ENCODE peak calls at places on chromosome 3, in five cellular contexts. L is H9, A is Peyer's patch, G is lung, E is fibroblast of lung. Z is an unnamed sample.

GRCh38 chr3:177348974-177349373 is 151.7 kb upstream of the TBL1XR1 start:
- DNase-seq in E (no peak), L (no peak), A (no peak), G (no peak), Z (no peak)

GRCh38 chr3:13106308-13106970 is 33.2 kb upstream of the IQSEC1 start:
- DNase-seq in E (no peak), A (no peak), L (no peak), G (no peak), Z (no peak)

GRCh38 chr3:158105710-158106438 is at the start of gene SHOX2:
- DNase-seq in E (peak; percentile 29), A (peak; percentile 46), G (no peak), L (peak; percentile 69), Z (no peak)

GRCh38 chr3:179363332-179363731 is 15.8 kb downstream of the MFN1 start:
- DNase-seq in G (no peak), A (no peak), E (no peak), L (no peak), Z (no peak)

GRCh38 chr3:21795152-21795837 is 44.3 kb upstream of the ZNF385D start:
- DNase-seq in E (no peak), L (no peak), A (no peak), G (no peak), Z (no peak)

GRCh38 chr3:41239587-41239986 is 40.3 kb downstream of the CTNNB1 start:
- DNase-seq in L (no peak), E (peak; percentile 60), A (no peak), G (no peak), Z (no peak)

GRCh38 chr3:16550676-16551341 is 37.3 kb upstream of the RFTN1 start:
- DNase-seq in L (peak; percentile 78), G (peak; percentile 83), A (peak; percentile 85), E (peak; percentile 80), Z (peak; percentile 44)

GRCh38 chr3:127448671-127449070 is 141.9 kb downstream of the TPRA1 start:
- DNase-seq in E (no peak), G (no peak), A (peak; percentile 8), L (peak; percentile 8), Z (no peak)

GRCh38 chr3:120459196-120459595 is 8.4 kb upstream of the FSTL1 start:
- DNase-seq in A (no peak), G (no peak), L (no peak), E (no peak), Z (no peak)

GRCh38 chr3:172369590-172370259 is 78.5 kb downstream of the GHSR start:
- DNase-seq in G (no peak), E (no peak), A (no peak), L (no peak), Z (no peak)

GRCh38 chr3:21109056-21109455 is 642.0 kb downstream of the ZNF385D start:
- DNase-seq in A (no peak), L (no peak), E (no peak), G (no peak), Z (no peak)

GRCh38 chr3:5004319-5005152 is 25.3 kb downstream of the BHLHE40 start:
- DNase-seq in A (peak; percentile 36), G (no peak), E (no peak), L (no peak), Z (no peak)

GRCh38 chr3:194447161-194447560 is 39.6 kb downstream of the ATP13A3 start:
- DNase-seq in L (no peak), E (peak; percentile 20), G (no peak), A (no peak), Z (no peak)

GRCh38 chr3:12724794-12725193 is 34.3 kb downstream of the TMEM40 start:
- DNase-seq in E (no peak), L (no peak), G (no peak), A (no peak), Z (no peak)

GRCh38 chr3:171156455-171157005 is 130.0 kb upstream of the SLC2A2 start:
- DNase-seq in A (no peak), G (no peak), E (peak; percentile 94), L (no peak), Z (no peak)

GRCh38 chr3:183560607-183561006 is 5.1 kb upstream of the KLHL6 start:
- DNase-seq in G (no peak), L (peak; percentile 58), A (peak; percentile 78), E (no peak), Z (no peak)

GRCh38 chr3:20056727-20057611 is 16.7 kb downstream of the KAT2B start:
- DNase-seq in L (no peak), E (peak; percentile 75), G (no peak), A (no peak), Z (no peak)

GRCh38 chr3:169239756-169240155 is 423.8 kb downstream of the MECOM start:
- DNase-seq in G (no peak), E (no peak), L (no peak), A (no peak), Z (no peak)

GRCh38 chr3:161349529-161350278 is 21.6 kb downstream of the SPTSSB start:
- DNase-seq in E (peak; percentile 97), A (no peak), G (no peak), L (no peak), Z (no peak)

GRCh38 chr3:99023590-99024192 is 122.2 kb upstream of the DCBLD2 start:
- DNase-seq in L (no peak), E (peak; percentile 38), G (no peak), A (no peak), Z (no peak)

GRCh38 chr3:138113309-138113708 is 2.1 kb downstream of the DZIP1L start:
- DNase-seq in G (no peak), L (peak; percentile 48), A (no peak), E (peak; percentile 13), Z (no peak)

GRCh38 chr3:186220365-186220764 is 111.5 kb upstream of the ETV5 start:
- DNase-seq in G (no peak), L (no peak), A (no peak), E (peak; percentile 23), Z (no peak)

GRCh38 chr3:57974796-57975388 is 33.3 kb upstream of the FLNB start:
- DNase-seq in L (no peak), G (no peak), A (no peak), E (peak; percentile 99), Z (no peak)

GRCh38 chr3:153331676-153332075 is 169.7 kb downstream of the RAP2B start:
- DNase-seq in A (no peak), G (no peak), E (no peak), L (no peak), Z (no peak)

GRCh38 chr3:1792466-1792865 is 306.2 kb upstream of the CNTN4 start:
- DNase-seq in L (no peak), G (no peak), A (no peak), E (no peak), Z (no peak)
- H3K9me3 ChIP-seq in L (no peaks in the 10 kb centered on the region), G (no peaks in the 10 kb centered on the region), A (no peaks in the 10 kb centered on the region), E (no peaks in the 10 kb centered on the region), Z (no peaks in the 10 kb centered on the region)

DNA sequence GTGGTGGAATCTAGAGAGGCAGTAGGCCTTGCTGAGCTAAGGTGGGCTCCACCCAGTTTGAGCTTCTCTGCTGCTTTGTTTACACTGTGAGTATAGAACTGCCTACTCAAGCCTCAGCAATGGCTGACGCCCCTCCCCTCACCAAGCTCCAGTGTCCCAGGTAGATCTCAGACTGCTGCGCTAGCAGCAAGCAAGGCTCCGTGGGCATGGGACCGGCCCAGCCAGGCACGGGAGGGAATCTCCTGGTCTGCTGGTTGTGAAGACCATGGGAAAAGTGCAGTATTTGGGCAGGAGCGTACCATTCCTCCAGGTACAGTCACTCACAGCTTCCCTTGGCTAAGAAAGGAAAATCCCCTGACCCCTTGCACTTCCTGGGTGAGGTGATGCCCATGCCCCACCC is 407.1 kb downstream of the ZPLD1 start:
- DNase-seq in E (no peak), A (no peak), L (no peak), G (no peak), Z (no peak)
- H3K9me3 ChIP-seq in E (no peaks in the 10 kb centered on the region), A (no peaks in the 10 kb centered on the region), L (no peaks in the 10 kb centered on the region), G (no peaks in the 10 kb centered on the region), Z (no peaks in the 10 kb centered on the region)

GRCh38 chr3:196794467-196794866 is 54.8 kb downstream of the PAK2 start:
- DNase-seq in L (no peak), E (no peak), G (no peak), A (no peak), Z (no peak)

GRCh38 chr3:196789773-196790419 is 50.2 kb downstream of the PAK2 start:
- DNase-seq in L (no peak), A (no peak), G (no peak), E (no peak), Z (no peak)

GRCh38 chr3:196790636-196791035 is 51.0 kb downstream of the PAK2 start:
- DNase-seq in G (no peak), E (no peak), A (no peak), L (no peak), Z (no peak)

GRCh38 chr3:196793224-196793623 is 53.6 kb downstream of the PAK2 start:
- DNase-seq in A (no peak), E (peak; percentile 99), L (peak; percentile 34), G (no peak), Z (no peak)

GRCh38 chr3:196792771-196793170 is 53.1 kb downstream of the PAK2 start:
- DNase-seq in E (peak; percentile 60), A (no peak), L (no peak), G (no peak), Z (no peak)
- H3K9me3 ChIP-seq in E (no peaks in the 10 kb centered on the region), A (no peaks in the 10 kb centered on the region), L (peaks cover 12% of the 10 kb centered on the region), G (no peaks in the 10 kb centered on the region), Z (no peaks in the 10 kb centered on the region)

GRCh38 chr3:123843668-123844067 is 40.5 kb downstream of the MYLK start:
- DNase-seq in A (no peak), G (no peak), L (no peak), E (peak; percentile 87), Z (no peak)

GRCh38 chr3:123841476-123842238 is 42.5 kb downstream of the MYLK start:
- DNase-seq in A (no peak), L (no peak), G (no peak), E (peak; percentile 86), Z (no peak)

GRCh38 chr3:123842711-123843110 is 41.4 kb downstream of the MYLK start:
- DNase-seq in G (no peak), A (no peak), E (no peak), L (no peak), Z (no peak)

GRCh38 chr3:123837858-123838257 is 46.3 kb downstream of the MYLK start:
- DNase-seq in E (no peak), G (no peak), A (no peak), L (no peak), Z (no peak)

DNA sequence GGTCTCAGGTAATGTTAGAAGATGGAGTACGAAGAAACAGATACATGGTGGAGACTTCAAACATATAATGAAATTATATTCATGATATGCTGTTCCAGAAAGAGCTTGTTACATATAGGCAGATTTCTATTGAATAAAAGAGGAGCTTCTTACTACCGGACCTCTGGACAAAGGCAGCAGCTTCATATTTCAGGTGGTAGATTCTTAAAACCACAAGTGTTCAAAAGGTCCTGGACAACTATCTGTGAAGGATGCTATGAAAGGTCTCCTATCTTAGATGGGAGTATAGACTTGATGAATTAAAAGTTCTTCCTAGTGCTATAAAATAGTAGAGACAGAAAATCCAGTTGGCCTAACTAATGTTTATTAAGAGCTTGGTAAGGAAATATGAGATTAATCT is 43.2 kb downstream of the MYLK start:
- DNase-seq in L (no peak), E (peak; percentile 33), A (no peak), G (no peak), Z (no peak)
- H3K9me3 ChIP-seq in L (no peaks in the 10 kb centered on the region), E (peaks cover 2% of the 10 kb centered on the region), A (no peaks in the 10 kb centered on the region), G (peaks cover 6% of the 10 kb centered on the region), Z (peaks cover 3% of the 10 kb centered on the region)

DNA sequence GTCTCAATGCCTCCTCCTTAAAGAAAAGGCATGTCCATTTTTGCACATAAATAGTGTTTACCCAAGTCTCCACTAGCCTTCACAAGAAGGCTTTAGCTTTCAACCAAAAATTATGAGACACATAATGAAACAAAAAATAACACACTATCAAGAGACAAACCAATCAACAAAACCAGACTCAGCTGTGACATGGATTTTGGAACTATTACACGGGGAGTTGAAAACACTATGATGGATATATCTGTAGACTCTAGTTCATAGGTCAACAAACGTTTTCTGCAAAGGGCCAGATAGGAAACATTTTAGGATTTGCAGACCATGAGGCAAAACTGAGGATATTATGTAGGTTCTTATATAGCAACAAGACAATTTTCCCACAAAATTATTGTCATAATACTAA is 24.9 kb downstream of the MYL3 start:
- DNase-seq in L (no peak), A (no peak), E (no peak), G (no peak), Z (no peak)
- H3K9me3 ChIP-seq in L (peaks cover 6% of the 10 kb centered on the region), A (no peaks in the 10 kb centered on the region), E (no peaks in the 10 kb centered on the region), G (peaks cover 12% of the 10 kb centered on the region), Z (peaks cover 3% of the 10 kb centered on the region)

Z was measured in T-helper 17 cell.